ENCODE peak calls at places on chromosome 22, in five cellular contexts. J is brain microvascular endothelial cell, N is left lung, Q is coronary artery, B is ovary. K is an unnamed sample.

GRCh38 chr22:50731811-50732624 is 6.0 kb upstream of the ACR start:
- DNase-seq in J (peak), N (peak), Q (no peak), B (peak), K (peak)

GRCh38 chr22:27420817-27421361 is 380.7 kb downstream of the MN1 start:
- DNase-seq in J (peak), N (no peak), Q (peak), B (peak), K (peak)

GRCh38 chr22:27985323-27986275 is 66.5 kb upstream of the PITPNB start:
- DNase-seq in J (no peak), N (no peak), Q (peak), B (no peak), K (no peak)

GRCh38 chr22:29503811-29504372 is 23.9 kb downstream of the NEFH start:
- DNase-seq in J (peak), N (no peak), Q (no peak), B (peak), K (no peak)

GRCh38 chr22:49235463-49236300 is 592.0 kb downstream of the BRD1 start:
- DNase-seq in J (no peak), N (no peak), Q (peak), B (no peak), K (no peak)

GRCh38 chr22:20905415-20906386 is 11.5 kb upstream of the CRKL start:
- DNase-seq in J (no peak), N (no peak), Q (no peak), B (no peak), K (no peak)

GRCh38 chr22:23512738-23513137 is 67.4 kb downstream of the IGLL1 start:
- DNase-seq in J (no peak), N (no peak), Q (no peak), B (no peak), K (no peak)

GRCh38 chr22:35961480-35961902 is 67.1 kb downstream of the RBFOX2 start:
- DNase-seq in J (peak), N (peak), Q (no peak), B (peak), K (no peak)

GRCh38 chr22:50319503-50319951 is 7.3 kb downstream of the DENND6B start:
- DNase-seq in J (no peak), N (no peak), Q (no peak), B (no peak), K (no peak)

GRCh38 chr22:45996241-45997076 is 19.5 kb upstream of the WNT7B start:
- DNase-seq in J (peak), N (peak), Q (no peak), B (no peak), K (peak)

DNA sequence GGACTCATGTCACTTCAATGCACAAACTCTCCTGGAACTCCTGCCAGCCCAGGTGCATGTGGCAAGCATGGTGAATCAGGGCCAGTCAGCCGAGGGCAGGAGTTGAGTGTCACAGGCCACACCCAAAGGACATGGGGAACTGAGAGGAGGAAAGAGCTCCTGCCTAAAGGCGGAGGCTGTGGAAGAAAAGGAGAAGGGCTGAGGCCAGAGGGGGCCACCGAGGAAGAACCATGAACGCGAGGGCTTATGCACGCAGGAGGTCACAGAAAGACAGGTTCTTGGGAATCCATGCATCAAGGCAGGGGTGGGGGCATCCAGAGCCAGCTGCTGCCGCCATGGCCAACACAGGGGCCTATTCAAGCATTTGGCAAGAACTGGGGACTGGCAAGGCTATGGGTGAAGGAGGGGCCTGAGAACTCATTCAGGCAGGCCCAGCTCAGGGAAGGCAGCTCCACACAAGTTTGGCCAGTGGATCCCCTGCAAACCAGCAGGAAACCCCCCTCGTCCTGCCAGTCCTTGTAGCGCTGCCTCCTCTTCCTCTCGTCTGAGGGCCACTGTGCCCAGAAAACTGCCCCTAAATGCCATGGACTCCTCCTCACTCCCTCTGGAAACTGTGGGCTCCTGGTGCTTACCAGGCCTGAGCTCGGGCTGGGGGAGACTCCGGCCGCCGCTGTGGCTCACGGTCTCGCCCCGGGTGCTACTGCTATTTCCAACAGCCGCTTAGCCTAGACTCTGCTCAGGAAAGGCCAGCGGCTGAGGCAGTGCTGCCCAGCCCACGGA is 15.4 kb downstream of the PPM1F start:
- DNase-seq in J (no peak), N (no peak), Q (no peak), B (no peak), K (peak)
- H3K4me3 ChIP-seq in J (peak), N (no peak), Q (peak), B (peak), K (peak)

GRCh38 chr22:44840611-44841322 is 88.4 kb downstream of the ARHGAP8 start:
- DNase-seq in J (no peak), N (peak), Q (no peak), B (no peak), K (no peak)

GRCh38 chr22:44839721-44840120 is 87.3 kb downstream of the ARHGAP8 start:
- DNase-seq in J (no peak), N (peak), Q (no peak), B (no peak), K (no peak)

GRCh38 chr22:44839061-44839460 is 86.7 kb downstream of the ARHGAP8 start:
- DNase-seq in J (no peak), N (peak), Q (no peak), B (no peak), K (no peak)

GRCh38 chr22:44838316-44839016 is 86.1 kb downstream of the ARHGAP8 start:
- DNase-seq in J (no peak), N (peak), Q (no peak), B (no peak), K (no peak)

GRCh38 chr22:44837481-44837880 is 85.1 kb downstream of the ARHGAP8 start:
- DNase-seq in J (no peak), N (peak), Q (no peak), B (no peak), K (no peak)
- H3K4me3 ChIP-seq in J (no peak), N (no peak), Q (no peak), B (no peak), K (no peak)

GRCh38 chr22:39501644-39502108 is 414 bp upstream of the MIEF1 start:
- DNase-seq in J (no peak), N (no peak), Q (no peak), B (no peak), K (no peak)

GRCh38 chr22:39502109-39502788 is at the start of gene MIEF1:
- DNase-seq in J (peak), N (peak), Q (peak), B (peak), K (peak)

GRCh38 chr22:39502789-39503464 is 837 bp downstream of the MIEF1 start:
- DNase-seq in J (no peak), N (no peak), Q (no peak), B (no peak), K (peak)

GRCh38 chr22:39504071-39504470 is 2.0 kb downstream of the MIEF1 start:
- DNase-seq in J (no peak), N (no peak), Q (no peak), B (no peak), K (peak)

DNA sequence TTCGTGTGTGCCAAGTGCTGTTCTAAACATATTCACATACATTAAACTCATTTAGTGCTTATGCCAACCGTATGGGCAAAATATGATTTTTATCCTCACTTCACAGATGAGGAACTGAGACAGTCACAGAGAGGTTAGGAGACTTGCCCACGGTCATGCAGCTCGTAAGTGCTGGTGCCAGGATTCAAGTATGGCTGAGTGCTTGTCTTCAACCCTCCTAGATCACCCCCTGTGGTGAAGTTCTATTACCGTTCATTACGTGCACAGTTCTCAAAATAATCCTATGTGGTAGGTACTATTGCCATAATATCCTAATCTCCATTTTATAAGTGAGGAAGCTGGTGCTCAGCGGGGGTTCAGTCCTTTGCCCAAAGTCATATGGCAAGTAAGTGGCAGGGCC is 1.5 kb downstream of the MIEF1 start:
- DNase-seq in J (no peak), N (no peak), Q (no peak), B (no peak), K (peak)
- H3K4me3 ChIP-seq in J (peak), N (no peak), Q (peak), B (no peak), K (peak)

DNA sequence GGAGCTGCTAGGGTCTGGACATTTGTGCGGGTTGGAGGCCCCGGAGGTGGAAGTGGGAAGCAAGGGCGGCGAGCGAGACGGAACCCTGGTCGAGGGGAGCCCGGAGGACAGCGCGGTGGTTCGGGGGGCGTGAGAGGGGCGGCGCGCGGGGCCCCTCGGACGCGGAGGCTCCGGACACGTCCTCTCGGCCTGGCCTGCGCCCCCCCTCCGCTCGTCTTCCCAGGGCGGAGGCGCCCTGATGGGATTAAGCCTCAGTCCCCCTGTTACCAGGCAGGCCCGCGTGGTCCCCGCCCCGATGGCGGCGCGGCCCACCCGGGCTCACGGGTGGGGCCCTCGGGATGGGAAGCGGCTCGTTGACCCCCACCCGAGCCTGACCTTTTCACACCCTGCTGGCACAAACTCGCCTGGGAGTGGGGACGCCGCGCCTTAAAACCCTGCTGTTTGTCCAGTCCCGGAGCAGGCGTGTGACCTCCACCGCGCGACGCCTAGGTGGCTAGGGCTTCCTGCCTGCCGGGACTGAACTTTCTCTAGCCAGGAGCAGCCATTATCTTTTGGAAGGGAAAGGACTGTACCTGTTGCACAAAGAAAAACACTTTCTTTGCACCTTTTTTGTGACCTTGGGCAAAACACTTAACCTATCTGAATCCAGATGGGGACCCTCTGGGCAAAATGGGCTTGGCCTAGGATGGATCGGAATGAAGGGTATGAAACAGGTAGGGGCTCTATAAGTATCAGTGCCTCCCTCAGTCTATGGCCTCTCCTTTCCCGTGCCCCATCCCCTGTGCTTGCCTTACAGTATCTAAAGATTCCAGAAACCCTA is 988 bp downstream of the KIAA1671 start:
- DNase-seq in J (no peak), N (no peak), Q (no peak), B (peak), K (peak)
- H3K4me3 ChIP-seq in J (peak), N (peak), Q (peak), B (peak), K (peak)

DNA sequence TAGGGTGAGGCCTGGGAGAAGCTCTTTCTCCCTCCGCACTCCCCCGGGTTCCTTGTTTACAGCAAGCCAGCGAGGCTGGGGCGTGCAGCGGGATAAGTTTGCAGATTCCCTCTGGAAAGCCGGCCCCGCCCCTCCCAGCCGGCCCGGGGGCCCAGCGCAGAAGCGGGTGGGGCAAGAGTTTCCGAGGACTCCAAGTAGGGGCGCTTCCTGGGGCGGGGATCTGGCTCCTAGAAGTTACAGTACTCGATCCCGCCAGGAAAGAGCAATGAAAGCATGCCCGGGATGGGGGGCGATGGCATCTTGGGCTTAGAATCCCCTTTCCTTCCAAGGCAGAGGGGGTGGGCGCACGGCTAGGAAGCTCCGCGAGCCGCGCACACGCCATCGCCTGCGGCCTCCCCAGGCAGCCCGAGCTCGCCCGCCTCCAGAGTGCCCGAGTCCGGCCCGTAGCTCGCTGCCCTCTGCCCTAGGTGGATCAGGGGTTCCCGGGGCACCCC is 385 bp downstream of the TST start:
- DNase-seq in J (peak), N (peak), Q (peak), B (peak), K (peak)
- H3K4me3 ChIP-seq in J (peak), N (peak), Q (peak), B (peak), K (peak)

DNA sequence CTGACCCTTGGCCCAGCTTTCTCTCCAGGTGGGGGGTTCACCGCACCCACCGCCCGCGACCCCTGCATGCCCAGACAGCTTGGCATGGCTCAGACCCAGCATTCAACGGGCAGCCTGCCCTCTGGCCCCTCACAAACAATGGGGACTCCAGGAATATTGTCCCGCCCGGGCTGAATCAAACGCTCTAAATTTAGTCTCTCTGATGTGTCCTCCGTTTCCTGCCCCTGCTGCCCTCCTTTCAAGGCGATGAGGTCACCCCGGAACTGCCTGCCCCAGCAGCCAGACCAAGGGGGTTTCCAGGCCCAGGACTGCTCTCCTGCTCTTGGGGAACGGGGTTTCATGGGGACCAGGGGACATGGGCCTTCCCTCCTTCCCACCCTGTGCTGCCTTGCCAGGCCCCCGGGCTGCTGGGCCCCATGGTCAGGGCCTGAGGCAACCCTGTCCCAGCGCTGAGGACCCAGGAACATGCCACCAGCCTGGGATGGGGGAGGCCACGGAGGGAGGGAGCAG is 10.1 kb upstream of the PDGFB start:
- DNase-seq in J (peak), N (no peak), Q (no peak), B (no peak), K (no peak)
- H3K4me3 ChIP-seq in J (no peak), N (no peak), Q (no peak), B (no peak), K (no peak)

K was measured in lower lobe of right lung.